ENCODE peak calls at places on chromosomes 4 and X, in ten cellular contexts. A, X, U, V, M, P, O, K, H and B are unnamed samples.

GRCh38 chr4:88219099-88219498 is 60.7 kb upstream of the ABCG2 start:
- DNase-seq in A (peak), X (no peak), U (peak), V (peak), M (peak), P (peak), O (no peak), K (no peak), H (peak), B (no peak)

GRCh38 chrX:49029876-49030275 is 13.3 kb downstream of the TFE3 start:
- DNase-seq in A (no peak), X (no peak), U (no peak), V (peak), M (no peak), P (no peak), O (no peak), K (no peak), H (no peak), B (no peak)

GRCh38 chr4:135744928-135745327 is 1543.3 kb upstream of the PABPC4L start:
- DNase-seq in A (no peak), X (no peak), U (no peak), V (no peak), M (no peak), P (no peak), O (no peak), K (no peak), H (no peak), B (no peak)

GRCh38 chrX:38138900-38139299 is 81.8 kb downstream of the SRPX start:
- DNase-seq in A (no peak), X (no peak), U (no peak), V (no peak), M (no peak), P (no peak), O (peak), K (no peak), H (no peak), B (no peak)

GRCh38 chrX:133297284-133297683 is 79.1 kb upstream of the TFDP3 start:
- DNase-seq in A (no peak), X (no peak), U (no peak), V (no peak), M (no peak), P (peak), O (no peak), K (no peak), H (no peak), B (no peak)

GRCh38 chrX:10011991-10012390 is 44.8 kb downstream of the CLDN34 start:
- DNase-seq in A (peak), X (no peak), U (no peak), V (peak), M (no peak), P (no peak), O (no peak), K (no peak), H (no peak), B (no peak)

GRCh38 chr4:26864904-26865303 is 4.3 kb downstream of the STIM2 start:
- DNase-seq in A (no peak), X (no peak), U (no peak), V (no peak), M (no peak), P (no peak), O (no peak), K (no peak), H (no peak), B (no peak)

GRCh38 chrX:120456973-120457372 is 12.1 kb downstream of the LAMP2 start:
- DNase-seq in A (no peak), X (no peak), U (no peak), V (no peak), M (no peak), P (peak), O (no peak), K (no peak), H (no peak), B (no peak)